ENCODE peak calls at places on chromosomes 5 and 9, in five cellular contexts. One of them, this sample, is unnamed.

GRCh38 chr5:111144352-111144930 is 52.3 kb downstream of the WDR36 start:
- DNase-seq in T47D: no peak
- DNase-seq in effector memory CD4-positive, alpha-beta T cell: no peak
- DNase-seq in stimulated activated CD8-positive, alpha-beta memory T cell treated with anti-CD3 and anti-CD28 coated beads, Interleukin-15, amount 100 ng/mL, for 24 hours: no peak
- DNase-seq in EH: no peak
- DNase-seq in this sample: no peak

GRCh38 chr5:32420506-32420905 is 24.0 kb downstream of the ZFR start:
- DNase-seq in stimulated activated CD8-positive, alpha-beta memory T cell treated with anti-CD3 and anti-CD28 coated beads, Interleukin-15, amount 100 ng/mL, for 24 hours: no peak
- DNase-seq in T47D: no peak
- DNase-seq in EH: peak; percentile 81
- DNase-seq in effector memory CD4-positive, alpha-beta T cell: no peak
- DNase-seq in this sample: no peak

GRCh38 chr9:117616436-117616835 is 87.8 kb upstream of the TLR4 start:
- DNase-seq in EH: no peak
- DNase-seq in stimulated activated CD8-positive, alpha-beta memory T cell treated with anti-CD3 and anti-CD28 coated beads, Interleukin-15, amount 100 ng/mL, for 24 hours: no peak
- DNase-seq in effector memory CD4-positive, alpha-beta T cell: no peak
- DNase-seq in T47D: no peak
- DNase-seq in this sample: no peak

GRCh38 chr9:75123696-75124095 is 35.4 kb downstream of the OSTF1 start:
- DNase-seq in stimulated activated CD8-positive, alpha-beta memory T cell treated with anti-CD3 and anti-CD28 coated beads, Interleukin-15, amount 100 ng/mL, for 24 hours: no peak
- DNase-seq in T47D: no peak
- DNase-seq in EH: no peak
- DNase-seq in effector memory CD4-positive, alpha-beta T cell: no peak
- DNase-seq in this sample: no peak

GRCh38 chr5:79032031-79032711 is 37.3 kb downstream of the DMGDH start:
- DNase-seq in T47D: no peak
- DNase-seq in EH: peak; percentile 5
- DNase-seq in effector memory CD4-positive, alpha-beta T cell: no peak
- DNase-seq in stimulated activated CD8-positive, alpha-beta memory T cell treated with anti-CD3 and anti-CD28 coated beads, Interleukin-15, amount 100 ng/mL, for 24 hours: no peak
- DNase-seq in this sample: no peak

GRCh38 chr5:124867064-124867707 is 120.7 kb upstream of the ZNF608 start:
- DNase-seq in stimulated activated CD8-positive, alpha-beta memory T cell treated with anti-CD3 and anti-CD28 coated beads, Interleukin-15, amount 100 ng/mL, for 24 hours: no peak
- DNase-seq in EH: peak; percentile 81
- DNase-seq in T47D: no peak
- DNase-seq in effector memory CD4-positive, alpha-beta T cell: no peak
- DNase-seq in this sample: no peak

GRCh38 chr9:84785766-84786547 is 116.4 kb downstream of the NTRK2 start:
- DNase-seq in EH: no peak
- DNase-seq in effector memory CD4-positive, alpha-beta T cell: no peak
- DNase-seq in T47D: no peak
- DNase-seq in stimulated activated CD8-positive, alpha-beta memory T cell treated with anti-CD3 and anti-CD28 coated beads, Interleukin-15, amount 100 ng/mL, for 24 hours: no peak
- DNase-seq in this sample: no peak

GRCh38 chr5:60102961-60103683 is 209.6 kb upstream of the PDE4D start:
- DNase-seq in T47D: no peak
- DNase-seq in effector memory CD4-positive, alpha-beta T cell: no peak
- DNase-seq in stimulated activated CD8-positive, alpha-beta memory T cell treated with anti-CD3 and anti-CD28 coated beads, Interleukin-15, amount 100 ng/mL, for 24 hours: no peak
- DNase-seq in EH: peak; percentile 72
- DNase-seq in this sample: no peak

GRCh38 chr9:130219661-130220081 is 45.9 kb upstream of the HMCN2 start:
- DNase-seq in stimulated activated CD8-positive, alpha-beta memory T cell treated with anti-CD3 and anti-CD28 coated beads, Interleukin-15, amount 100 ng/mL, for 24 hours: no peak
- DNase-seq in EH: no peak
- DNase-seq in effector memory CD4-positive, alpha-beta T cell: no peak
- DNase-seq in T47D: no peak
- DNase-seq in this sample: no peak

GRCh38 chr5:134489227-134489944 is 36.1 kb upstream of the JADE2 start:
- DNase-seq in effector memory CD4-positive, alpha-beta T cell: no peak
- DNase-seq in stimulated activated CD8-positive, alpha-beta memory T cell treated with anti-CD3 and anti-CD28 coated beads, Interleukin-15, amount 100 ng/mL, for 24 hours: no peak
- DNase-seq in T47D: no peak
- DNase-seq in EH: no peak
- DNase-seq in this sample: no peak

GRCh38 chr5:148382961-148383360 is 797 bp upstream of the FBXO38 start:
- DNase-seq in effector memory CD4-positive, alpha-beta T cell: no peak
- DNase-seq in T47D: no peak
- DNase-seq in stimulated activated CD8-positive, alpha-beta memory T cell treated with anti-CD3 and anti-CD28 coated beads, Interleukin-15, amount 100 ng/mL, for 24 hours: no peak
- DNase-seq in EH: peak; percentile 1
- DNase-seq in this sample: no peak

GRCh38 chr5:58185397-58186195 is 274.3 kb downstream of the PLK2 start:
- DNase-seq in effector memory CD4-positive, alpha-beta T cell: no peak
- DNase-seq in stimulated activated CD8-positive, alpha-beta memory T cell treated with anti-CD3 and anti-CD28 coated beads, Interleukin-15, amount 100 ng/mL, for 24 hours: no peak
- DNase-seq in EH: peak; percentile 38
- DNase-seq in T47D: peak; percentile 68
- DNase-seq in this sample: no peak

This sample was measured in progenitor cell of endocrine pancreas.